ENCODE peak calls at places on chromosomes 1 and 21, in eight cellular contexts. C, L, X, H, T, O, B and P are unnamed samples.

GRCh38 chr1:236143104-236143948 is 987 bp downstream of the GPR137B start:
- DNase-seq in H (peak), B (peak), L (no peak), X (peak), C (no peak), O (peak), T (no peak), P (no peak)

GRCh38 chr1:212555426-212555825 is 53.1 kb upstream of the ATF3 start:
- DNase-seq in B (no peak), C (no peak), T (no peak), H (no peak), O (no peak), L (no peak), X (no peak), P (no peak)

GRCh38 chr1:92752719-92753118 is 32.2 kb downstream of the EVI5 start:
- DNase-seq in O (no peak), H (no peak), B (no peak), L (no peak), X (no peak), T (no peak), C (no peak), P (no peak)

GRCh38 chr1:154998201-154998780 is 4.3 kb upstream of the ZBTB7B start:
- DNase-seq in O (no peak), T (no peak), X (no peak), C (no peak), H (peak), B (no peak), L (no peak), P (no peak)

GRCh38 chr1:99098589-99098988 is 93.9 kb upstream of the PLPPR5 start:
- DNase-seq in X (no peak), T (no peak), B (no peak), O (no peak), H (no peak), C (no peak), L (no peak), P (no peak)

GRCh38 chr1:171221665-171222591 is 26.4 kb upstream of the FMO1 start:
- DNase-seq in C (no peak), B (no peak), T (no peak), X (no peak), H (no peak), L (no peak), O (peak), P (no peak)

GRCh38 chr21:45607922-45608295 is 35.6 kb upstream of the PCBP3 start:
- DNase-seq in X (peak), T (no peak), H (no peak), C (no peak), B (no peak), L (no peak), O (no peak), P (no peak)

GRCh38 chr1:200619894-200620272 is 668 bp downstream of the KIF14 start:
- DNase-seq in X (no peak), O (no peak), L (no peak), T (no peak), H (no peak), C (no peak), B (no peak), P (no peak)

GRCh38 chr1:241817331-241817792 is 30.6 kb upstream of the EXO1 start:
- DNase-seq in X (no peak), T (no peak), C (no peak), B (no peak), L (no peak), H (no peak), O (no peak), P (no peak)

GRCh38 chr21:29406385-29406784 is 107.7 kb downstream of the BACH1 start:
- DNase-seq in B (no peak), H (no peak), L (no peak), O (no peak), C (no peak), T (no peak), X (no peak), P (no peak)

GRCh38 chr1:56339786-56340465 is 239.4 kb downstream of the PLPP3 start:
- DNase-seq in O (peak), L (no peak), B (no peak), C (no peak), T (no peak), H (no peak), X (no peak), P (no peak)

GRCh38 chr1:10508511-10508951 is 33.8 kb downstream of the PEX14 start:
- DNase-seq in O (no peak), T (no peak), X (no peak), L (no peak), B (no peak), H (peak), C (no peak), P (no peak)

GRCh38 chr1:173431663-173432045 is 45.5 kb upstream of the PRDX6 start:
- DNase-seq in T (no peak), L (no peak), O (no peak), X (no peak), B (no peak), H (no peak), C (no peak), P (no peak)

GRCh38 chr1:59029366-59029765 is 245.5 kb upstream of the JUN start:
- DNase-seq in B (no peak), C (no peak), X (no peak), H (no peak), L (no peak), T (no peak), O (peak), P (no peak)

GRCh38 chr1:29444782-29445325 is 208.5 kb downstream of the PTPRU start:
- DNase-seq in X (no peak), C (no peak), L (no peak), T (no peak), B (no peak), H (no peak), O (peak), P (no peak)

GRCh38 chr1:184791199-184791935 is 36.7 kb upstream of the EDEM3 start:
- DNase-seq in B (no peak), O (no peak), T (no peak), H (no peak), C (no peak), L (no peak), X (no peak), P (no peak)

GRCh38 chr1:97920275-97920831 is 481 bp downstream of the DPYD start:
- DNase-seq in C (no peak), T (no peak), L (no peak), H (peak), B (no peak), X (no peak), O (no peak), P (no peak)

GRCh38 chr1:66177483-66177882 is 356.5 kb upstream of the SGIP1 start:
- DNase-seq in X (no peak), L (peak), T (no peak), B (no peak), C (no peak), O (no peak), H (no peak), P (no peak)

GRCh38 chr21:42659416-42660117 is 6.1 kb downstream of the PDE9A start:
- DNase-seq in X (no peak), B (no peak), H (no peak), T (no peak), C (no peak), L (no peak), O (no peak), P (no peak)

GRCh38 chr1:215418876-215419442 is 148.1 kb upstream of the KCTD3 start:
- DNase-seq in C (no peak), H (peak), T (no peak), X (no peak), O (no peak), L (no peak), B (no peak), P (no peak)

GRCh38 chr1:245788269-245788668 is 633.5 kb downstream of the KIF26B start:
- DNase-seq in O (no peak), H (no peak), C (no peak), L (peak), T (no peak), B (no peak), X (no peak), P (no peak)

GRCh38 chr21:20943476-20944085 is 54.6 kb upstream of the NCAM2 start:
- DNase-seq in C (no peak), T (no peak), H (no peak), B (no peak), O (no peak), X (no peak), L (no peak), P (no peak)

GRCh38 chr1:18805925-18806849 is 53.3 kb downstream of the TAS1R2 start:
- DNase-seq in L (no peak), B (no peak), H (no peak), O (no peak), C (no peak), T (no peak), X (no peak), P (no peak)

GRCh38 chr21:45465105-45465504 is 60.1 kb downstream of the COL18A1 start:
- DNase-seq in B (no peak), C (no peak), L (no peak), O (no peak), X (no peak), H (no peak), T (no peak), P (peak)

GRCh38 chr1:151536499-151536898 is 3.6 kb upstream of the TUFT1 start:
- DNase-seq in L (no peak), H (no peak), C (no peak), O (no peak), X (no peak), B (no peak), T (no peak), P (no peak)

GRCh38 chr1:91018006-91018405 is 3.8 kb downstream of the ZNF644 start:
- DNase-seq in X (no peak), T (no peak), H (peak), O (no peak), C (no peak), B (peak), L (no peak), P (no peak)

GRCh38 chr21:45999581-46000181 is 18.1 kb downstream of the COL6A1 start:
- DNase-seq in X (no peak), O (no peak), T (no peak), H (no peak), B (no peak), L (no peak), C (no peak), P (peak)

DNA sequence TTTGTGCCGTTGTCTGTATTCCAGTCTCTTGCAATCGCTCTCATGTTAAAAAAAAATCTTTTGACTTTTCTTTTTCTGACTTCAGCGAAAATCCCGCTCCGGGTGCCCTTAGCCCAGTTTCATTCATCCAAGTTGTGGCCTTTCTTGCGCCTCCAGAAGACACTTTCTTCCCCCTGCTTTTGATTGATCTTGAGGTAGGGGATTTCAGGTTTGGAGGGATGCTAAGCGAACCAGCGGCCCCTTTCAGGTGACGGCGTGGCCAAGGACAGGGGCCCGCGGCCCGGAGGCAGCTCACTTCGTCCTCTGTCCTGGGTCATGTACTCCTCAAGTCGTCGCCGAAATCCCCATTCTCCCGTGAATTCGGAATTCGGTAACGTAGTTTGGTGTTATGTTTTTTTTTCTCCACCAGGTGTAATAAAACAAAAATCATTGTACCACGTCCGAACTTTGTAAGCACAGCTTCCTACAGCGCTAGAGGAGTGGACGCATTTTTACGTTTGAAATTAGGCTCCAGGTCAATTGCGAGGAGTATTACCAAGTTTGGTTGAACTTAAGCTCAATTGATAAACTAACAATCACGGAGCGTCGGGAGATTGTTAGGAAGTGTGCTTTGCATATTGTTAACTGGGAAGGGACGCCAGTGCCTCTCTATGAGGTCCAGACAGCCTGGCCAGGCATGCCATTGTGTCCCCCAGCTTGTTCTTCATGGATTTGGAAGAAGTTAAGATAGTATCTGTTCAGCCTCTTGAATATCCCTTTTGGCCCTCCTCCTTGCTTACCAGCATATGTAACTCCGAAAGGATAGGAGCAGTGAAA is 1.1 kb downstream of the MRPS6 start:
- DNase-seq in X (peak), L (no peak), H (peak), C (no peak), B (no peak), T (no peak), O (peak), P (no peak)
- TF ChIP-seq CTCF in X (no peak), L (no peak), H (no peak), C (peak), B (no peak), T (no peak), O (no peak), P (no peak)

GRCh38 chr1:157034137-157034800 is 11.3 kb downstream of the ARHGEF11 start:
- DNase-seq in C (no peak), T (no peak), B (no peak), X (no peak), H (no peak), O (no peak), L (peak), P (no peak)

GRCh38 chr1:157032303-157032702 is 13.2 kb downstream of the ARHGEF11 start:
- DNase-seq in B (no peak), X (no peak), C (no peak), O (no peak), L (no peak), T (no peak), H (no peak), P (no peak)

GRCh38 chr1:157033357-157033876 is 12.1 kb downstream of the ARHGEF11 start:
- DNase-seq in X (no peak), C (no peak), O (no peak), T (no peak), H (no peak), L (no peak), B (no peak), P (no peak)

GRCh38 chr1:157030728-157031127 is 14.8 kb downstream of the ARHGEF11 start:
- DNase-seq in H (no peak), C (no peak), X (no peak), O (no peak), L (no peak), T (no peak), B (no peak), P (no peak)

GRCh38 chr1:157035121-157035520 is 10.4 kb downstream of the ARHGEF11 start:
- DNase-seq in L (no peak), X (no peak), C (no peak), H (no peak), O (no peak), B (no peak), T (no peak), P (no peak)
- TF ChIP-seq CTCF in L (no peak), X (no peak), C (no peak), H (no peak), O (no peak), B (no peak), T (no peak), P (no peak)

GRCh38 chr1:15038232-15039016 is 115.1 kb upstream of the TMEM51 start:
- DNase-seq in T (no peak), L (peak), H (peak), B (no peak), C (no peak), O (no peak), X (no peak), P (no peak)
- TF ChIP-seq CTCF in T (peak), L (peak), H (peak), B (peak), C (peak), O (peak), X (no peak), P (peak)

GRCh38 chr1:159856576-159856975 is 5.9 kb downstream of the VSIG8 start:
- DNase-seq in H (no peak), C (no peak), B (no peak), T (no peak), X (no peak), O (no peak), L (no peak), P (no peak)

GRCh38 chr1:159854101-159854692 is 8.3 kb downstream of the VSIG8 start:
- DNase-seq in L (peak), O (peak), X (peak), B (no peak), H (peak), C (no peak), T (peak), P (no peak)

GRCh38 chr1:159855709-159856108 is 6.7 kb downstream of the VSIG8 start:
- DNase-seq in X (peak), C (no peak), H (no peak), T (no peak), B (no peak), L (no peak), O (no peak), P (no peak)

GRCh38 chr1:159853417-159853816 is 9.0 kb downstream of the VSIG8 start:
- DNase-seq in T (no peak), O (no peak), C (no peak), H (no peak), L (no peak), B (no peak), X (no peak), P (no peak)

GRCh38 chr1:159854693-159855192 is 7.7 kb downstream of the VSIG8 start:
- DNase-seq in B (peak), C (peak), L (peak), T (peak), X (peak), O (peak), H (peak), P (peak)
- TF ChIP-seq CTCF in B (no peak), C (peak), L (no peak), T (no peak), X (no peak), O (no peak), H (no peak), P (no peak)

GRCh38 chr1:54866801-54867716 is 19.9 kb downstream of the DHCR24 start:
- DNase-seq in L (peak), O (no peak), B (no peak), T (no peak), H (no peak), X (no peak), C (no peak), P (no peak)

GRCh38 chr1:54863267-54863665 is 23.7 kb downstream of the DHCR24 start:
- DNase-seq in C (no peak), L (no peak), B (no peak), T (no peak), H (no peak), X (no peak), O (no peak), P (no peak)

GRCh38 chr1:54867717-54868057 is 19.3 kb downstream of the DHCR24 start:
- DNase-seq in X (no peak), L (no peak), O (no peak), T (no peak), B (no peak), H (no peak), C (no peak), P (no peak)

GRCh38 chr1:54864460-54865208 is 22.4 kb downstream of the DHCR24 start:
- DNase-seq in H (no peak), X (no peak), B (no peak), O (no peak), T (no peak), C (no peak), L (no peak), P (no peak)

DNA sequence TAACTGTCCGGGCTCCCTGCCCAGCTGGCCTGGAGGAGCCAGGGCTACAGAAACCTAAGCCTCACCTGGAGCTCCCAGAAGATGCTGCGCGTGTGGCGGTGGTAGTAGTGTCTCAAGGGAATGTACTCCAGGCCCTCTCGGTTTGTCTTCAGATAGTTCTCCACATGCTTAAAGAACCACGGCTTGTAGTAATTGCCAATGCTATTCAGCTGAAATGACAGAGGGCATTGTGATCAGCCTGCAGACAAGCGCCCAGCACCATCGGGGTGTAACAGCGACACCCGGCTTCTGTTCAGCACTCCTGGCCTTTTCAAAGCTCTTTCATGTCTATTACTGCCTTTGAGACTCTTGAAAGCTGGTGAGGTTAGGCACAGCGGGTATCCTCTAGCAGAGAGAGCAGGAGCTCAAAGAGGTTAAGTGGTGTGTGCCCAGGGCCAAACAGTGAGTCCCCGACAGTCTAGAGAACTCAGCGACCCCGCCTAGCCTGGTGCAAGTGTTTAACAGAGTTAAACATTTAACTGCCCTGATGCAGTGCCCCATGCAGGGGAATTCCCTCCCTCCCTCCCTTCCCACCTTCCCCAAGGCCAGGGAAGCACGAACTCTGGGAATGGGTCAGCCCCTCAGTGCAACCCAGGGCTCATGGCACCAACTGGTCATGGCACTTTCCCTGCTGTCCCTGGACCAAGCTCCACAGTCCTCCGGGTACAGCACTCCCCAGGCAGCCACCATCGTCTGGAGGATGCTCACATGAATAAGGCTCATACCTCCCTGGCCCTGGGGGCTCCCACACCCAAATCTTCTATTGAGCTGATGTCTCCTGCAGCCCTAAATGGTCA is 21.5 kb downstream of the DHCR24 start:
- DNase-seq in O (no peak), L (no peak), T (no peak), B (no peak), H (no peak), C (no peak), X (no peak), P (no peak)
- TF ChIP-seq CTCF in O (no peak), L (no peak), T (no peak), B (no peak), H (no peak), C (no peak), X (no peak), P (no peak)

GRCh38 chr1:50959913-50960844 is at the start of gene FAF1:
- DNase-seq in L (peak), C (peak), B (peak), X (peak), T (peak), H (peak), O (peak), P (peak)
- TF ChIP-seq CTCF in L (peak), C (peak), B (no peak), X (no peak), T (no peak), H (peak), O (no peak), P (no peak)

DNA sequence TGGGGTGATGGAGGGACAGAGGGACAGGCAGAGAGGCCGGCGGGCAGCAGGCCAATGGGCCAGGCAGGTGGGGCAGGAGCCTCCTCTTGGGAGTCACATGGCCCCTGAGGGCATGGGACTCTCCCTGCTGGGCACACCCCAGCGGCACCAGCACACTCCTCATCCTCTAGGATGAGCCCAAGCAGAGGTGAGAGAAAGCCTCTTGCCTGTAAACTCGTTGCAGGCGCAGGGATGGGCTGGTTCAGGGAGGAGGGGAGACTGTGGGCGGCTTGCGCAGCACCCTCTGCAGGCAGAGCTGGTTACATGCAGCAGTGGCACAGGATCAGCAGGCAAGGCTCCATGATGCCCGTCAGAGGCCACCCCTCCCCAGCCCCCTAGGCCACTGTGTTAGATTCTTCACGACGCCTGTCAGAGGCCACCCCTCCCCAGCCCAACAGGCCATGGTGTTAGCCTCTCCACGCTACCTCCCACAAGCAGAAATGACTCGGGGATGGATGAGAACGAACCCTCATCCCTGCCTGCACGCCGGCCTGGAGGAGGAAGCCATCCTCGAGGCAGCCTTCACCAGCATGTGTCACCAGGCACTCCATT is 209.7 kb upstream of the VAMP3 start:
- DNase-seq in O (peak), X (no peak), C (no peak), H (peak), T (no peak), B (no peak), L (no peak), P (no peak)
- TF ChIP-seq CTCF in O (peak), X (no peak), C (peak), H (peak), T (no peak), B (peak), L (no peak), P (peak)